ENCODE peak calls at places on chromosomes 12 and 14, in five cellular contexts. G is GM10248; X is fibroblast of pulmonary artery; N is effector memory CD8-positive, alpha-beta T cell; L is memory B cell. A is an unnamed sample.

GRCh38 chr12:65929641-65930040 is 105.4 kb downstream of the HMGA2 start:
- DNase-seq in G (no peak), X (no peak), N (no peak), L (no peak), A (no peak)

GRCh38 chr12:38695057-38695456 is 210.3 kb downstream of the CPNE8 start:
- DNase-seq in G (no peak), X (no peak), N (no peak), L (no peak), A (no peak)

GRCh38 chr12:121325922-121326396 is 26.3 kb downstream of the ANAPC5 start:
- DNase-seq in G (no peak), X (no peak), N (no peak), L (no peak), A (no peak)

GRCh38 chr12:81644503-81644902 is 114.6 kb downstream of the PPFIA2 start:
- DNase-seq in G (peak), X (peak), N (no peak), L (no peak), A (peak)

GRCh38 chr14:22471545-22472121 is 117.4 kb downstream of the DAD1 start:
- DNase-seq in G (no peak), X (peak), N (no peak), L (no peak), A (peak)

GRCh38 chr12:93563807-93564538 is 8.5 kb upstream of the SOCS2 start:
- DNase-seq in G (peak), X (peak), N (no peak), L (no peak), A (peak)

GRCh38 chr14:88848571-88848970 is 24.1 kb downstream of the TTC8 start:
- DNase-seq in G (no peak), X (peak), N (no peak), L (no peak), A (no peak)

GRCh38 chr14:43539210-43539609 is 967.9 kb downstream of the FSCB start:
- DNase-seq in G (no peak), X (peak), N (no peak), L (no peak), A (peak)

GRCh38 chr12:57521475-57522018 is 1.1 kb upstream of the MBD6 start:
- DNase-seq in G (no peak), X (no peak), N (no peak), L (peak), A (no peak)

GRCh38 chr14:81412779-81413178 is 12.7 kb upstream of the STON2 start:
- DNase-seq in G (no peak), X (no peak), N (no peak), L (no peak), A (no peak)

GRCh38 chr12:78863482-78864427 is 819 bp upstream of the SYT1 start:
- DNase-seq in G (peak), X (peak), N (no peak), L (peak), A (peak)

A was measured in A673.